ENCODE peak calls at places on chromosomes 13 and 19, in five cellular contexts. E is AG04449, L is fibroblast of mammary gland, A is heart right ventricle, C is PC-3. Y is an unnamed sample.

GRCh38 chr13:110625771-110626321 is 10.5 kb downstream of the NAXD start:
- DNase-seq in E (no peak), A (no peak), L (no peak), C (peak), Y (no peak)

GRCh38 chr19:39409207-39409885 is 2.7 kb downstream of the ZFP36 start:
- DNase-seq in A (peak), L (peak), E (no peak), C (peak), Y (no peak)

GRCh38 chr19:16118489-16119033 is 6.9 kb downstream of the RAB8A start:
- DNase-seq in L (no peak), C (no peak), A (peak), E (no peak), Y (no peak)

GRCh38 chr13:99053636-99054233 is 75.9 kb upstream of the DOCK9 start:
- DNase-seq in E (no peak), C (no peak), L (no peak), A (no peak), Y (no peak)

GRCh38 chr19:11902228-11902627 is 14.6 kb downstream of the ZNF69 start:
- DNase-seq in L (no peak), A (no peak), C (no peak), E (no peak), Y (no peak)

GRCh38 chr13:95833713-95834112 is 156.8 kb downstream of the DNAJC3 start:
- DNase-seq in A (no peak), C (peak), E (no peak), L (peak), Y (no peak)

GRCh38 chr19:46714523-46715106 is 2.3 kb downstream of the PRKD2 start:
- DNase-seq in L (no peak), C (no peak), A (no peak), E (no peak), Y (no peak)

GRCh38 chr13:100987993-100988392 is 313.4 kb upstream of the TMTC4 start:
- DNase-seq in L (peak), C (peak), E (peak), A (no peak), Y (peak)

GRCh38 chr19:45331411-45331810 is 8.7 kb upstream of the CKM start:
- DNase-seq in C (no peak), E (no peak), L (no peak), A (no peak), Y (no peak)

GRCh38 chr19:39347332-39348227 is 5.4 kb downstream of the SAMD4B start:
- DNase-seq in L (peak), E (no peak), A (no peak), C (no peak), Y (no peak)

GRCh38 chr13:95222733-95223018 is 78.6 kb downstream of the ABCC4 start:
- DNase-seq in A (no peak), E (no peak), C (no peak), L (no peak), Y (no peak)

GRCh38 chr13:71864981-71865857 is 1.8 kb downstream of the DACH1 start:
- DNase-seq in L (no peak), E (no peak), A (peak), C (no peak), Y (no peak)

GRCh38 chr19:4744451-4745170 is 21.0 kb upstream of the DPP9 start:
- DNase-seq in C (peak), A (peak), L (peak), E (peak), Y (peak)

GRCh38 chr19:11479470-11480080 is 1.3 kb downstream of the ELAVL3 start:
- DNase-seq in E (no peak), L (peak), C (no peak), A (no peak), Y (no peak)

GRCh38 chr13:110334256-110334655 is 27.2 kb downstream of the COL4A2 start:
- DNase-seq in L (no peak), C (no peak), E (no peak), A (no peak), Y (no peak)

GRCh38 chr13:94195715-94196114 is 283.8 kb downstream of the DCT start:
- DNase-seq in E (peak), L (peak), A (no peak), C (peak), Y (peak)

GRCh38 chr19:35114656-35115537 is 726 bp upstream of the FXYD3 start:
- DNase-seq in L (peak), E (no peak), C (peak), A (peak), Y (no peak)

GRCh38 chr19:8438236-8438635 is 6.5 kb upstream of the HNRNPM start:
- DNase-seq in C (no peak), L (no peak), A (no peak), E (no peak), Y (no peak)

GRCh38 chr13:80945328-80945727 is 604.4 kb upstream of the SPRY2 start:
- DNase-seq in L (no peak), A (peak), C (no peak), E (no peak), Y (no peak)

DNA sequence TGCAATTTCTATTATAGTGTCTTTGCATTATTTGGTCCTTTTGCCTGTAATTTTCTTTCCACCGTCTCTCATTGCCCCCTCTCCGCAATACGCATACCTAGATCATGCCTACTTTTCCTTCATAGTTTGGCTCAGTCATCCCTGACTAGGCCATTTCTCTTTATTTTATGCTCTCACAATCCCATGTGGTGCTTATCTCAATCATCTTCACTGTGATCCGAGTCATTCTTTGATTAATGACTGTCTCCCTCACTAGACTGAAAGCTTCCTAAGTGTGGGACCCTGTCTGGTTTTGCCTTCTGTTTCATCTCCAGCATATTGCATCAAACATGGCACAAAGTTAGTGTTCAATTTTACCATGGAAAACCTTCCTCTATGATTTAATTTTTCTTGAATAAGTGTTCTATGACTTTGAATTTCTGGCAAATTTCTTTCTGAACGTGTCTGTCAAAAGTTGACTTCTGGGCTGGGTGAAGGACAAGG is 43.7 kb upstream of the OLFM4 start:
- DNase-seq in L (no peak), C (no peak), E (no peak), A (no peak), Y (no peak)
- TF ChIP-seq CTCF in L (no peak), C (no peak), E (no peak), A (no peak), Y (no peak)

DNA sequence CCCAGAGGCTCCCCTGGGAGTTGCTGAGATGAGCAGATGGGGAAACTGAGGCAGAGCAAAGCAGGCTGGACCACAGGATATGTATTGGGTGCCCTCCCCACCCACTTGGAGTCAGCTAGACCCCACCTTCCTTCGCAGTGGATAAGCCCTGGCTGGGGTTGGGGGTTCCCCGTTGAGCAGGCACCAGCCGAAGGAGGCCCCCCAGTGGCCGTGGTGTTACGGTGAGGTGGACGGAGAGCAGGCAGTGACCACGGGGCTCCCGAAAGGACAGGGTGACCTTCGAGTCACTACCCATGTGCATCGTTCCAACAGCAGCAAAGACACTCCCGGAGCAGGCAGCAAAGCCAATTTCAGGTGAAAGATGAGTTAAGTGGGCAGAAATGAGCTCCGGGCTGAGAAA is 62.4 kb upstream of the ADGRE5 start:
- DNase-seq in A (no peak), C (no peak), L (no peak), E (no peak), Y (no peak)
- TF ChIP-seq CTCF in A (no peak), C (peak), L (no peak), E (peak), Y (peak)

DNA sequence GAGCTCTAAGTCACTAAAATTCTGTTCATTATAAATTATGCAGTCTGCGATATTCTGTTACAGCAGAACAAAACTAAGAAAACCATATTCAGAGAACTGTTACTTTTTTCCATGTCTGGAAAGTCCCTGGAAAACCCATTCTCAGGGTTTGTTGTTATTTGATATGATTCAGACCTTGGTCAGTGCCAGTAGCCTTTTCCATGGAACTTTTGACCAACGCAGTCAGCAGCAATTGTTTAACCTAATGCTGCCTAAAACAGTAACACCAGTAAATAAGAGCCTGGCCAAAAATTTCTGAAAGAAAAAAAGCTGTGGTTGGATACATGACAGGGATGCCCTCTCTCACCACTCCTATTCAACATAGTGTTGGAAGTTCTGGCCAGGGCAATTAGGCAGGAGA is 402.7 kb downstream of the TBC1D4 start:
- DNase-seq in L (peak), A (no peak), C (peak), E (no peak), Y (peak)
- TF ChIP-seq CTCF in L (no peak), A (no peak), C (no peak), E (no peak), Y (no peak)

GRCh38 chr19:18415177-18415867 is 3.9 kb upstream of the SSBP4 start:
- DNase-seq in E (no peak), L (peak), C (no peak), A (peak), Y (no peak)
- TF ChIP-seq CTCF in E (no peak), L (no peak), C (no peak), A (no peak), Y (no peak)

DNA sequence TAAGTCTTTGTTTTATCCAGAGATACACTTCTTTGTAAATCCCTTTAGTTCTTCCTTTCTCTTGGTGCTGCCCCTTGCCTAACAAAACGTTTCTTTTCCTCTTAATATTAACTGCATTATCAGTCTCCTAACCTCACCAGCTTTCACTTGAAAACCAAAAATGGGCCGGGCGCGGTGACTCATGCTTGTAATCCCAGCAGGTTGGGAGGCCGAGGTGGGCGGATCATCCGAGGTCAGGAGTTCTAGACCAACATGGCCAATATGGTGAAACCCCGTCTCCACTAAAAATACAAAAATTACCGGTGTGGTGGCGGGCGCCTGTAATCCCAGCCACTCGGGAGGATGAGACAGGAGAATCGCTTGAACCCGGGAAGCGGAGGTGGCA is 329.8 kb upstream of the MIR17HG start:
- DNase-seq in L (peak), A (no peak), C (peak), E (no peak), Y (no peak)
- TF ChIP-seq CTCF in L (no peak), A (no peak), C (no peak), E (no peak), Y (no peak)